ENCODE peak calls at places on chromosomes 3 and 15, in ten cellular contexts. H, D, G, I, X, U, J, B, N and M are unnamed samples.

GRCh38 chr3:156291269-156292123 is 171.1 kb downstream of the KCNAB1 start:
- DNase-seq in H (peak; percentile 77), D (peak; percentile 28), G (no peak), I (peak; percentile 6), X (peak; percentile 49), U (no peak), J (no peak), B (no peak), N (peak; percentile 76), M (no peak)

GRCh38 chr3:174540081-174540480 is 319.1 kb upstream of the NAALADL2 start:
- DNase-seq in H (peak; percentile 84), D (no peak), G (no peak), I (no peak), X (no peak), U (no peak), J (no peak), B (no peak), N (peak; percentile 37), M (no peak)

GRCh38 chr15:54515664-54516582 is 537.7 kb downstream of the UNC13C start:
- DNase-seq in H (no peak), D (no peak), G (no peak), I (no peak), X (no peak), U (no peak), J (no peak), B (no peak), N (no peak), M (no peak)

GRCh38 chr15:83092309-83092976 is 15.0 kb upstream of the TM6SF1 start:
- DNase-seq in H (no peak), D (peak; percentile 50), G (peak; percentile 32), I (peak; percentile 77), X (peak; percentile 59), U (no peak), J (no peak), B (no peak), N (no peak), M (peak; percentile 95)

GRCh38 chr3:124248471-124249028 is 256.6 kb upstream of the ROPN1 start:
- DNase-seq in H (no peak), D (peak; percentile 19), G (peak; percentile 68), I (peak; percentile 91), X (peak; percentile 93), U (no peak), J (peak; percentile 28), B (peak; percentile 39), N (no peak), M (peak; percentile 79)

GRCh38 chr15:60973637-60974415 is 255.3 kb downstream of the RORA start:
- DNase-seq in H (no peak), D (no peak), G (peak; percentile 18), I (peak; percentile 87), X (peak; percentile 74), U (no peak), J (no peak), B (peak; percentile 22), N (peak; percentile 42), M (peak; percentile 69)

GRCh38 chr15:70416851-70417250 is 319.1 kb upstream of the TLE3 start:
- DNase-seq in H (no peak), D (no peak), G (no peak), I (no peak), X (peak; percentile 11), U (no peak), J (no peak), B (no peak), N (no peak), M (no peak)

GRCh38 chr15:94297543-94297942 is 66.2 kb downstream of the MCTP2 start:
- DNase-seq in H (no peak), D (no peak), G (no peak), I (no peak), X (no peak), U (no peak), J (no peak), B (no peak), N (no peak), M (no peak)

GRCh38 chr3:157637866-157638265 is 134.7 kb upstream of the VEPH1 start:
- DNase-seq in H (no peak), D (no peak), G (no peak), I (no peak), X (no peak), U (no peak), J (no peak), B (no peak), N (no peak), M (no peak)

GRCh38 chr15:83919319-83919830 is 265.5 kb downstream of the ADAMTSL3 start:
- DNase-seq in H (no peak), D (no peak), G (no peak), I (no peak), X (no peak), U (no peak), J (no peak), B (no peak), N (no peak), M (no peak)

GRCh38 chr3:177196473-177197040 is 725 bp downstream of the TBL1XR1 start:
- DNase-seq in H (peak; percentile 73), D (peak; percentile 49), G (peak; percentile 20), I (peak; percentile 44), X (peak; percentile 53), U (no peak), J (peak; percentile 31), B (peak; percentile 33), N (peak; percentile 68), M (peak; percentile 44)

GRCh38 chr3:193783166-193783896 is 190.3 kb downstream of the OPA1 start:
- DNase-seq in H (no peak), D (peak; percentile 34), G (peak; percentile 73), I (no peak), X (peak; percentile 65), U (no peak), J (no peak), B (peak; percentile 29), N (no peak), M (no peak)

GRCh38 chr3:1228289-1228688 is 135.5 kb downstream of the CNTN6 start:
- DNase-seq in H (no peak), D (no peak), G (no peak), I (no peak), X (no peak), U (no peak), J (no peak), B (no peak), N (no peak), M (no peak)

DNA sequence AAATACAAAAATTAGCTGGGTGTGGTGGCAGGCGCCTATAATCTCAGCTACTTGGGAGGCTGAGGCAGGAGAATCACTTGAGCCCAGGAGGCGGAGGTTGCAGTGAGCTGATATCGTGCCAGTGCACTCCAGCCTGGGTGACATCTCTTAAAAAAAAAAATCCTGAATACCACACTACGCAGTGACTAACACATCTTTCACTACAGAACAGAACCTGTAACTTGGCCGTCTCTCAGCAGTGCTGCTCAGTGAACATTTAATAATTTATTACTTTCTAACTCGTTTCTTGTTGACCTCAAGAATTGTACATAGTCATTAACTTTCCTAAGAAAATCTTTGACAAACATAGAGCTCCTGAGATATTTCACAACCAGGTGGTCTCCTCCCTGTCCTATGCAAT is 3.8 kb downstream of the GREM1 start:
- DNase-seq in H (no peak), D (no peak), G (no peak), I (peak; percentile 56), X (peak; percentile 72), U (no peak), J (no peak), B (no peak), N (no peak), M (no peak)
- H3K4me2 ChIP-seq in H (no peak overlapping the region), D (no peak overlapping the region), G (no peak overlapping the region), I (peak overlapping the region; percentile 64), X (no peak overlapping the region), U (no peak overlapping the region), J (no peak overlapping the region), B (no peak overlapping the region), N (no peak overlapping the region), M (no peak overlapping the region)

GRCh38 chr15:56967336-56967735 is 48.9 kb downstream of the TCF12 start:
- DNase-seq in H (no peak), D (no peak), G (no peak), I (no peak), X (no peak), U (no peak), J (no peak), B (no peak), N (no peak), M (no peak)
- H3K4me1 ChIP-seq in H (peaks cover 37% of the 10 kb centered on the region), D (peaks cover 10% of the 10 kb centered on the region), G (peaks cover 19% of the 10 kb centered on the region), I (peaks cover 6% of the 10 kb centered on the region), X (no peaks in the 10 kb centered on the region), U (peaks cover 9% of the 10 kb centered on the region), J (peaks cover 62% of the 10 kb centered on the region), B (peaks cover 19% of the 10 kb centered on the region), N (peaks cover 33% of the 10 kb centered on the region), M (no peaks in the 10 kb centered on the region)

GRCh38 chr3:12369029-12369428 is 80.2 kb downstream of the PPARG start:
- DNase-seq in H (no peak), D (no peak), G (no peak), I (no peak), X (no peak), U (no peak), J (no peak), B (no peak), N (no peak), M (no peak)

GRCh38 chr3:12370758-12371157 is 81.9 kb downstream of the PPARG start:
- DNase-seq in H (peak; percentile 61), D (peak; percentile 25), G (peak; percentile 88), I (peak; percentile 36), X (peak; percentile 40), U (peak; percentile 44), J (peak; percentile 23), B (no peak), N (peak; percentile 24), M (peak; percentile 14)

GRCh38 chr3:12372762-12373280 is 84.0 kb downstream of the PPARG start:
- DNase-seq in H (no peak), D (no peak), G (no peak), I (no peak), X (no peak), U (no peak), J (no peak), B (no peak), N (no peak), M (no peak)

GRCh38 chr3:12369598-12369997 is 80.7 kb downstream of the PPARG start:
- DNase-seq in H (no peak), D (no peak), G (peak; percentile 38), I (no peak), X (no peak), U (no peak), J (no peak), B (no peak), N (no peak), M (no peak)

DNA sequence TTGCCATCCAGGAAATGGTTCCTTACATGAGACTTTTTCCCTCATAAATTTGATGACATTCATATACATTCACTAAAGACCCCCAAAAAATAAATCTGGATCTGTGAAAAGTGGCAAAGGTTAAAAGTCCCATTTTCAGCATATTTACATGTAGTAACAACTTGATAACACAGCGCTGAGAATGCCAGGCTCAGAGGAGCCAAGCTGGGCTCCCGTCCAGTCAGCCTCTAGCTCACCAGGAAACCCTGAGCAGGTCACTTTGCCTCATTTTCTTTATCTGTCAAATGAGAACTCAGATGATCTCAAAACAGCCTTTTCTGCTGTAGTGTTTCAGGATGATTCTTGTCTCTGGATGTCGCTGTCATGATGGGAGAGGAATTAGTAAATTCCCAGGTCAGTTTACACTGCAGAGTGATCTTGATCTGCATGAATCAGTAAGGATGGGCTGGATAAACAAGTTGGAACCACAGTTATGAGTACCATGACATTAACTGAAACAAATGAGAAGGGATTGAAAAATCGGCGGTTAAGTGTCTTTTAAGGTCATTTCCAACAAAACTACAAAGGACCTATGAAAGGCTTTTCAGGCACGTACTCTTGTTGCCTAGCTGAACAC is 82.8 kb downstream of the PPARG start:
- DNase-seq in H (no peak), D (no peak), G (peak; percentile 85), I (peak; percentile 86), X (peak; percentile 66), U (no peak), J (no peak), B (no peak), N (no peak), M (no peak)
- TF ChIP-seq CTCF in H (no peak), D (no peak), G (peak; percentile 49), I (no peak), X (no peak), U (no peak), J (no peak), B (no peak), N (no peak), M (no peak)

GRCh38 chr15:33194704-33195261 is at the start of gene FMN1:
- DNase-seq in H (peak; percentile 98), D (peak; percentile 96), G (no peak), I (peak; percentile 84), X (peak; percentile 88), U (peak; percentile 62), J (peak; percentile 90), B (peak; percentile 94), N (peak; percentile 98), M (peak; percentile 97)
- H3K4me2 ChIP-seq in H (peak within 1 kb of the TSS; percentile 87), D (peak within 1 kb of the TSS; percentile 82), G (no peak within 1 kb of the TSS), I (peak within 1 kb of the TSS; percentile 97), X (peak within 1 kb of the TSS; percentile 75), U (peak within 1 kb of the TSS; percentile 58), J (peak within 1 kb of the TSS; percentile 92), B (peak within 1 kb of the TSS; percentile 80), N (peak within 1 kb of the TSS; percentile 79), M (peak within 1 kb of the TSS; percentile 70)